ENCODE peak calls at places on chromosome 12, in ten cellular contexts. One of them, this sample, is unnamed.
A peak's percentile ranks its signal among the peaks of the same experiment; 100 is the strongest.

GRCh38 chr12:45302621-45303020 is 86.7 kb downstream of the ANO6 start:
- DNase-seq in H7: no peak
- DNase-seq in GM04503: no peak
- DNase-seq in NCI-H1417: no peak
- DNase-seq in mesenteric fat pad: no peak
- DNase-seq in nephron progenitor cell: no peak
- DNase-seq in MV-4-11: no peak
- DNase-seq in midbrain: no peak
- DNase-seq in Calu3: no peak
- DNase-seq in cardiac muscle cell: no peak
- DNase-seq in this sample: no peak

GRCh38 chr12:47652491-47653234 is 53.2 kb downstream of the RPAP3 start:
- DNase-seq in cardiac muscle cell: no peak
- DNase-seq in NCI-H1417: no peak
- DNase-seq in MV-4-11: peak; percentile 15
- DNase-seq in H7: no peak
- DNase-seq in mesenteric fat pad: no peak
- DNase-seq in Calu3: no peak
- DNase-seq in nephron progenitor cell: no peak
- DNase-seq in GM04503: no peak
- DNase-seq in midbrain: no peak
- DNase-seq in this sample: no peak

GRCh38 chr12:110256780-110257431 is 24.1 kb upstream of the ATP2A2 start:
- DNase-seq in midbrain: no peak
- DNase-seq in nephron progenitor cell: no peak
- DNase-seq in MV-4-11: peak; percentile 88
- DNase-seq in NCI-H1417: no peak
- DNase-seq in GM04503: no peak
- DNase-seq in cardiac muscle cell: no peak
- DNase-seq in mesenteric fat pad: peak; percentile 89
- DNase-seq in H7: no peak
- DNase-seq in Calu3: no peak
- DNase-seq in this sample: no peak

GRCh38 chr12:131385313-131386166 is 325.4 kb upstream of the SFSWAP start:
- DNase-seq in MV-4-11: no peak
- DNase-seq in mesenteric fat pad: peak; percentile 82
- DNase-seq in Calu3: no peak
- DNase-seq in nephron progenitor cell: no peak
- DNase-seq in NCI-H1417: no peak
- DNase-seq in GM04503: no peak
- DNase-seq in midbrain: no peak
- DNase-seq in H7: peak; percentile 57
- DNase-seq in cardiac muscle cell: no peak
- DNase-seq in this sample: no peak

GRCh38 chr12:31405021-31405420 is 79.1 kb upstream of the SINHCAF start:
- DNase-seq in midbrain: no peak
- DNase-seq in Calu3: no peak
- DNase-seq in nephron progenitor cell: no peak
- DNase-seq in GM04503: no peak
- DNase-seq in mesenteric fat pad: no peak
- DNase-seq in H7: no peak
- DNase-seq in NCI-H1417: no peak
- DNase-seq in cardiac muscle cell: no peak
- DNase-seq in MV-4-11: no peak
- DNase-seq in this sample: no peak

GRCh38 chr12:101777476-101777875 is 38.2 kb upstream of the SYCP3 start:
- DNase-seq in cardiac muscle cell: no peak
- DNase-seq in NCI-H1417: no peak
- DNase-seq in mesenteric fat pad: no peak
- DNase-seq in MV-4-11: peak; percentile 42
- DNase-seq in nephron progenitor cell: no peak
- DNase-seq in GM04503: no peak
- DNase-seq in H7: no peak
- DNase-seq in Calu3: no peak
- DNase-seq in midbrain: peak; percentile 64
- DNase-seq in this sample: no peak

GRCh38 chr12:119486599-119487154 is 106.9 kb upstream of the TMEM233 start:
- DNase-seq in cardiac muscle cell: no peak
- DNase-seq in GM04503: no peak
- DNase-seq in H7: peak; percentile 35
- DNase-seq in NCI-H1417: peak; percentile 89
- DNase-seq in midbrain: no peak
- DNase-seq in nephron progenitor cell: no peak
- DNase-seq in mesenteric fat pad: no peak
- DNase-seq in Calu3: no peak
- DNase-seq in MV-4-11: no peak
- DNase-seq in this sample: no peak

GRCh38 chr12:71639341-71639760 is 24.3 kb downstream of the ZFC3H1 start:
- DNase-seq in GM04503: no peak
- DNase-seq in nephron progenitor cell: no peak
- DNase-seq in Calu3: no peak
- DNase-seq in NCI-H1417: no peak
- DNase-seq in midbrain: peak; percentile 28
- DNase-seq in MV-4-11: no peak
- DNase-seq in H7: peak; percentile 18
- DNase-seq in cardiac muscle cell: peak; percentile 40
- DNase-seq in mesenteric fat pad: no peak
- DNase-seq in this sample: no peak

GRCh38 chr12:120183211-120183631 is 11.3 kb downstream of the GCN1 start:
- DNase-seq in cardiac muscle cell: no peak
- DNase-seq in MV-4-11: no peak
- DNase-seq in NCI-H1417: no peak
- DNase-seq in H7: no peak
- DNase-seq in midbrain: no peak
- DNase-seq in mesenteric fat pad: no peak
- DNase-seq in nephron progenitor cell: no peak
- DNase-seq in Calu3: no peak
- DNase-seq in GM04503: no peak
- DNase-seq in this sample: peak; percentile 50

GRCh38 chr12:56198836-56199235 is 9.6 kb upstream of the SMARCC2 start:
- DNase-seq in midbrain: no peak
- DNase-seq in nephron progenitor cell: no peak
- DNase-seq in NCI-H1417: no peak
- DNase-seq in H7: no peak
- DNase-seq in mesenteric fat pad: no peak
- DNase-seq in GM04503: no peak
- DNase-seq in cardiac muscle cell: no peak
- DNase-seq in MV-4-11: no peak
- DNase-seq in Calu3: no peak
- DNase-seq in this sample: no peak

GRCh38 chr12:52884526-52885293 is 20.2 kb downstream of the KRT8 start:
- DNase-seq in H7: peak; percentile 87
- DNase-seq in NCI-H1417: peak; percentile 79
- DNase-seq in Calu3: peak; percentile 85
- DNase-seq in nephron progenitor cell: peak; percentile 90
- DNase-seq in cardiac muscle cell: peak; percentile 80
- DNase-seq in midbrain: peak; percentile 20
- DNase-seq in GM04503: no peak
- DNase-seq in MV-4-11: peak; percentile 55
- DNase-seq in mesenteric fat pad: no peak
- DNase-seq in this sample: peak; percentile 52

GRCh38 chr12:26318661-26319068 is 123.3 kb downstream of the SSPN start:
- DNase-seq in mesenteric fat pad: no peak
- DNase-seq in MV-4-11: no peak
- DNase-seq in midbrain: no peak
- DNase-seq in NCI-H1417: no peak
- DNase-seq in Calu3: peak; percentile 35
- DNase-seq in H7: no peak
- DNase-seq in cardiac muscle cell: no peak
- DNase-seq in nephron progenitor cell: no peak
- DNase-seq in GM04503: no peak
- DNase-seq in this sample: peak; percentile 23

GRCh38 chr12:3129301-3130052 is 52.3 kb downstream of the TSPAN9 start:
- DNase-seq in mesenteric fat pad: no peak
- DNase-seq in MV-4-11: peak; percentile 92
- DNase-seq in H7: no peak
- DNase-seq in GM04503: no peak
- DNase-seq in Calu3: no peak
- DNase-seq in NCI-H1417: no peak
- DNase-seq in nephron progenitor cell: no peak
- DNase-seq in midbrain: no peak
- DNase-seq in cardiac muscle cell: no peak
- DNase-seq in this sample: no peak

GRCh38 chr12:34401659-34402227 is 379.4 kb downstream of the ALG10 start:
- DNase-seq in GM04503: no peak
- DNase-seq in midbrain: no peak
- DNase-seq in mesenteric fat pad: peak; percentile 77
- DNase-seq in NCI-H1417: no peak
- DNase-seq in nephron progenitor cell: no peak
- DNase-seq in cardiac muscle cell: no peak
- DNase-seq in H7: peak; percentile 5
- DNase-seq in Calu3: no peak
- DNase-seq in MV-4-11: no peak
- DNase-seq in this sample: no peak

GRCh38 chr12:105659355-105660075 is 329.0 kb downstream of the C12orf75 start:
- DNase-seq in cardiac muscle cell: no peak
- DNase-seq in H7: no peak
- DNase-seq in nephron progenitor cell: no peak
- DNase-seq in GM04503: no peak
- DNase-seq in NCI-H1417: no peak
- DNase-seq in midbrain: peak; percentile 1
- DNase-seq in Calu3: no peak
- DNase-seq in mesenteric fat pad: no peak
- DNase-seq in MV-4-11: no peak
- DNase-seq in this sample: no peak

GRCh38 chr12:49662998-49663843 is 39.9 kb downstream of the PRPF40B start:
- DNase-seq in GM04503: peak; percentile 73
- DNase-seq in NCI-H1417: no peak
- DNase-seq in H7: peak; percentile 74
- DNase-seq in midbrain: peak; percentile 53
- DNase-seq in Calu3: no peak
- DNase-seq in cardiac muscle cell: peak; percentile 84
- DNase-seq in nephron progenitor cell: peak; percentile 50
- DNase-seq in MV-4-11: peak; percentile 97
- DNase-seq in mesenteric fat pad: peak; percentile 88
- DNase-seq in this sample: peak; percentile 90

GRCh38 chr12:90628213-90628612 is 326.8 kb downstream of the CCER1 start:
- DNase-seq in GM04503: no peak
- DNase-seq in mesenteric fat pad: no peak
- DNase-seq in Calu3: no peak
- DNase-seq in NCI-H1417: no peak
- DNase-seq in midbrain: no peak
- DNase-seq in nephron progenitor cell: no peak
- DNase-seq in MV-4-11: no peak
- DNase-seq in cardiac muscle cell: no peak
- DNase-seq in H7: no peak
- DNase-seq in this sample: no peak

GRCh38 chr12:109944561-109944960 is 44.5 kb downstream of the TCHP start:
- DNase-seq in GM04503: no peak
- DNase-seq in H7: no peak
- DNase-seq in Calu3: no peak
- DNase-seq in mesenteric fat pad: no peak
- DNase-seq in MV-4-11: no peak
- DNase-seq in cardiac muscle cell: no peak
- DNase-seq in nephron progenitor cell: no peak
- DNase-seq in NCI-H1417: no peak
- DNase-seq in midbrain: no peak
- DNase-seq in this sample: no peak

GRCh38 chr12:6949063-6949594 is 2.0 kb upstream of the PTPN6 start:
- DNase-seq in nephron progenitor cell: no peak
- DNase-seq in GM04503: no peak
- DNase-seq in cardiac muscle cell: no peak
- DNase-seq in NCI-H1417: no peak
- DNase-seq in midbrain: no peak
- DNase-seq in Calu3: no peak
- DNase-seq in H7: no peak
- DNase-seq in MV-4-11: peak; percentile 25
- DNase-seq in mesenteric fat pad: no peak
- DNase-seq in this sample: no peak

GRCh38 chr12:32290411-32290810 is 108.9 kb upstream of the FGD4 start:
- DNase-seq in GM04503: no peak
- DNase-seq in MV-4-11: no peak
- DNase-seq in mesenteric fat pad: no peak
- DNase-seq in Calu3: no peak
- DNase-seq in NCI-H1417: no peak
- DNase-seq in nephron progenitor cell: no peak
- DNase-seq in cardiac muscle cell: no peak
- DNase-seq in midbrain: no peak
- DNase-seq in H7: no peak
- DNase-seq in this sample: peak; percentile 60

GRCh38 chr12:54527631-54527929 is 21.8 kb upstream of the PDE1B start:
- DNase-seq in MV-4-11: no peak
- DNase-seq in cardiac muscle cell: no peak
- DNase-seq in mesenteric fat pad: no peak
- DNase-seq in midbrain: no peak
- DNase-seq in GM04503: no peak
- DNase-seq in Calu3: no peak
- DNase-seq in NCI-H1417: no peak
- DNase-seq in H7: no peak
- DNase-seq in nephron progenitor cell: no peak
- DNase-seq in this sample: no peak

GRCh38 chr12:26767116-26767515 is 65.9 kb downstream of the ITPR2 start:
- DNase-seq in nephron progenitor cell: no peak
- DNase-seq in MV-4-11: no peak
- DNase-seq in GM04503: no peak
- DNase-seq in midbrain: no peak
- DNase-seq in mesenteric fat pad: no peak
- DNase-seq in Calu3: no peak
- DNase-seq in cardiac muscle cell: no peak
- DNase-seq in NCI-H1417: no peak
- DNase-seq in H7: no peak
- DNase-seq in this sample: no peak

GRCh38 chr12:119772431-119772830 is 104.5 kb downstream of the PRKAB1 start:
- DNase-seq in NCI-H1417: no peak
- DNase-seq in Calu3: no peak
- DNase-seq in MV-4-11: no peak
- DNase-seq in cardiac muscle cell: no peak
- DNase-seq in H7: no peak
- DNase-seq in GM04503: no peak
- DNase-seq in nephron progenitor cell: no peak
- DNase-seq in mesenteric fat pad: no peak
- DNase-seq in midbrain: no peak
- DNase-seq in this sample: no peak

GRCh38 chr12:82663893-82664292 is 22.8 kb upstream of the TMTC2 start:
- DNase-seq in cardiac muscle cell: no peak
- DNase-seq in GM04503: no peak
- DNase-seq in H7: no peak
- DNase-seq in NCI-H1417: no peak
- DNase-seq in mesenteric fat pad: no peak
- DNase-seq in nephron progenitor cell: peak; percentile 13
- DNase-seq in midbrain: peak; percentile 9
- DNase-seq in Calu3: no peak
- DNase-seq in MV-4-11: no peak
- DNase-seq in this sample: no peak

GRCh38 chr12:13178568-13179158 is 17.9 kb upstream of the EMP1 start:
- DNase-seq in NCI-H1417: no peak
- DNase-seq in cardiac muscle cell: no peak
- DNase-seq in mesenteric fat pad: no peak
- DNase-seq in H7: no peak
- DNase-seq in Calu3: no peak
- DNase-seq in nephron progenitor cell: no peak
- DNase-seq in midbrain: no peak
- DNase-seq in GM04503: no peak
- DNase-seq in MV-4-11: no peak
- DNase-seq in this sample: no peak

GRCh38 chr12:89556976-89557375 is 31.1 kb upstream of the POC1B start:
- DNase-seq in cardiac muscle cell: no peak
- DNase-seq in nephron progenitor cell: no peak
- DNase-seq in mesenteric fat pad: no peak
- DNase-seq in H7: no peak
- DNase-seq in NCI-H1417: peak; percentile 24
- DNase-seq in midbrain: no peak
- DNase-seq in GM04503: no peak
- DNase-seq in MV-4-11: no peak
- DNase-seq in Calu3: peak; percentile 53
- DNase-seq in this sample: no peak

GRCh38 chr12:131671276-131671675 is 39.6 kb upstream of the SFSWAP start:
- DNase-seq in mesenteric fat pad: peak; percentile 6
- DNase-seq in NCI-H1417: no peak
- DNase-seq in GM04503: no peak
- DNase-seq in nephron progenitor cell: no peak
- DNase-seq in midbrain: no peak
- DNase-seq in MV-4-11: no peak
- DNase-seq in Calu3: no peak
- DNase-seq in H7: no peak
- DNase-seq in cardiac muscle cell: no peak
- DNase-seq in this sample: no peak

GRCh38 chr12:64633940-64634337 is 23.6 kb downstream of the RASSF3 start:
- DNase-seq in GM04503: no peak
- DNase-seq in H7: no peak
- DNase-seq in midbrain: no peak
- DNase-seq in cardiac muscle cell: no peak
- DNase-seq in Calu3: peak; percentile 84
- DNase-seq in MV-4-11: no peak
- DNase-seq in mesenteric fat pad: no peak
- DNase-seq in NCI-H1417: no peak
- DNase-seq in nephron progenitor cell: no peak
- DNase-seq in this sample: peak; percentile 87